ENCODE peak calls at places on chromosomes 16 and 17, in seven cellular contexts. L, U, Q, X, Z, W and G are unnamed samples.

GRCh38 chr16:26598989-26599785 is 467.5 kb upstream of the C16orf82 start:
- DNase-seq in L (no peak), U (no peak), Q (no peak), X (no peak), Z (no peak), W (no peak), G (no peak)

GRCh38 chr17:10758062-10758461 is 28.2 kb upstream of the TMEM220 start:
- DNase-seq in L (no peak), U (no peak), Q (no peak), X (no peak), Z (no peak), W (no peak), G (no peak)

GRCh38 chr17:17837966-17838962 is 1.5 kb upstream of the SREBF1 start:
- DNase-seq in L (no peak), U (no peak), Q (no peak), X (no peak), Z (no peak), W (peak), G (no peak)

GRCh38 chr17:81170727-81171494 is 4.9 kb upstream of the AATK start:
- DNase-seq in L (peak), U (no peak), Q (no peak), X (no peak), Z (no peak), W (no peak), G (no peak)

GRCh38 chr17:8393470-8394231 is 4.0 kb downstream of the RNF222 start:
- DNase-seq in L (no peak), U (peak), Q (peak), X (no peak), Z (no peak), W (no peak), G (no peak)

GRCh38 chr16:1947369-1947670 is 4.3 kb upstream of the MSRB1 start:
- DNase-seq in L (no peak), U (no peak), Q (no peak), X (peak), Z (no peak), W (no peak), G (no peak)

GRCh38 chr16:56269824-56270684 is 78.8 kb downstream of the GNAO1 start:
- DNase-seq in L (peak), U (no peak), Q (no peak), X (no peak), Z (no peak), W (no peak), G (peak)

GRCh38 chr16:71479420-71479819 is 9.7 kb downstream of the ZNF19 start:
- DNase-seq in L (peak), U (no peak), Q (no peak), X (no peak), Z (no peak), W (no peak), G (no peak)

GRCh38 chr17:4358154-4358553 is 8.3 kb downstream of the UBE2G1 start:
- DNase-seq in L (no peak), U (no peak), Q (no peak), X (peak), Z (no peak), W (no peak), G (no peak)

GRCh38 chr16:70715860-70716357 is 30.1 kb upstream of the MTSS2 start:
- DNase-seq in L (peak), U (no peak), Q (no peak), X (no peak), Z (peak), W (no peak), G (no peak)

GRCh38 chr17:10875984-10876555 is 38.2 kb upstream of the PIRT start:
- DNase-seq in L (peak), U (peak), Q (no peak), X (no peak), Z (no peak), W (peak), G (no peak)

GRCh38 chr17:50966163-50966666 is 100.1 kb upstream of the TOB1 start:
- DNase-seq in L (no peak), U (no peak), Q (no peak), X (no peak), Z (no peak), W (no peak), G (no peak)

GRCh38 chr16:17404903-17405691 is 65.7 kb downstream of the XYLT1 start:
- DNase-seq in L (peak), U (no peak), Q (no peak), X (peak), Z (peak), W (peak), G (peak)

GRCh38 chr16:7171151-7171550 is 161.5 kb upstream of the RBFOX1 start:
- DNase-seq in L (no peak), U (no peak), Q (no peak), X (no peak), Z (no peak), W (no peak), G (no peak)

GRCh38 chr16:82629441-82630027 is 2.8 kb downstream of the CDH13 start:
- DNase-seq in L (no peak), U (no peak), Q (no peak), X (no peak), Z (no peak), W (no peak), G (no peak)

GRCh38 chr16:81745704-81746558 is 33.2 kb upstream of the PLCG2 start:
- DNase-seq in L (peak), U (peak), Q (peak), X (peak), Z (peak), W (peak), G (peak)

GRCh38 chr16:10490141-10490540 is 90.3 kb downstream of the EMP2 start:
- DNase-seq in L (no peak), U (no peak), Q (no peak), X (no peak), Z (no peak), W (no peak), G (no peak)

GRCh38 chr17:80861892-80862291 is 129.7 kb upstream of the CHMP6 start:
- DNase-seq in L (peak), U (peak), Q (peak), X (peak), Z (no peak), W (peak), G (peak)

GRCh38 chr16:66610111-66610820 is 5.8 kb downstream of the CMTM3 start:
- DNase-seq in L (peak), U (no peak), Q (no peak), X (no peak), Z (no peak), W (no peak), G (peak)

GRCh38 chr16:86965331-86965730 is 351.9 kb downstream of the C16orf95 start:
- DNase-seq in L (no peak), U (no peak), Q (no peak), X (peak), Z (no peak), W (no peak), G (no peak)

GRCh38 chr16:68444058-68444657 is 4.2 kb downstream of the SMPD3 start:
- DNase-seq in L (no peak), U (no peak), Q (no peak), X (no peak), Z (no peak), W (no peak), G (no peak)

GRCh38 chr17:61208301-61209098 is 191.1 kb upstream of the TBX2 start:
- DNase-seq in L (no peak), U (no peak), Q (no peak), X (no peak), Z (no peak), W (no peak), G (no peak)

GRCh38 chr16:59440-60059 is 5.9 kb downstream of the SNRNP25 start:
- DNase-seq in L (no peak), U (no peak), Q (no peak), X (no peak), Z (no peak), W (no peak), G (no peak)

GRCh38 chr17:5680766-5681165 is 96.5 kb upstream of the NLRP1 start:
- DNase-seq in L (no peak), U (no peak), Q (no peak), X (no peak), Z (no peak), W (no peak), G (no peak)

GRCh38 chr17:61794242-61794641 is 69.1 kb downstream of the BRIP1 start:
- DNase-seq in L (no peak), U (no peak), Q (no peak), X (no peak), Z (no peak), W (no peak), G (no peak)

GRCh38 chr17:72402727-72403210 is 281.9 kb downstream of the SOX9 start:
- DNase-seq in L (no peak), U (no peak), Q (no peak), X (no peak), Z (no peak), W (no peak), G (no peak)